ENCODE peak calls at places on chromosomes 5 and 9, in nine cellular contexts. V is cortex of kidney, L is bronchial epithelial cell, R is NCI-H1092 treated with DMSO at 0.1 percent for 48 hours, H is renal cortical epithelial cell, A is endodermal cell, N is M059J, U is OCI-M1, Z is GM04504. D is an unnamed sample.

GRCh38 chr5:34959323-34959722 is 30.0 kb downstream of the DNAJC21 start:
- DNase-seq in V (no peak), L (peak), R (no peak), H (peak), A (no peak), N (peak), U (no peak), Z (peak), D (peak)

GRCh38 chr9:76352026-76352620 is 42.1 kb downstream of the RFK start:
- DNase-seq in V (no peak), L (peak), R (no peak), H (no peak), A (no peak), N (no peak), U (peak), Z (no peak), D (no peak)

GRCh38 chr9:128411373-128412119 is 9.1 kb upstream of the CERCAM start:
- DNase-seq in V (no peak), L (no peak), R (no peak), H (no peak), A (no peak), N (no peak), U (no peak), Z (no peak), D (no peak)

GRCh38 chr9:70563437-70564204 is 149.2 kb upstream of the KLF9 start:
- DNase-seq in V (no peak), L (peak), R (no peak), H (peak), A (no peak), N (peak), U (peak), Z (peak), D (peak)

GRCh38 chr5:144336191-144336590 is 165.5 kb downstream of the KCTD16 start:
- DNase-seq in V (no peak), L (no peak), R (peak), H (no peak), A (no peak), N (no peak), U (no peak), Z (no peak), D (no peak)

GRCh38 chr9:128124451-128124850 is 3.1 kb downstream of the PTGES2 start:
- DNase-seq in V (no peak), L (no peak), R (no peak), H (no peak), A (no peak), N (no peak), U (no peak), Z (no peak), D (no peak)

GRCh38 chr5:102713682-102714231 is 41.3 kb upstream of the PAM start:
- DNase-seq in V (no peak), L (no peak), R (no peak), H (peak), A (no peak), N (no peak), U (no peak), Z (no peak), D (peak)

GRCh38 chr5:12357596-12357995 is 453.4 kb upstream of the CTNND2 start:
- DNase-seq in V (no peak), L (no peak), R (no peak), H (no peak), A (no peak), N (no peak), U (no peak), Z (no peak), D (no peak)

GRCh38 chr9:106916491-106917235 is 53.7 kb downstream of the ZNF462 start:
- DNase-seq in V (no peak), L (peak), R (no peak), H (peak), A (no peak), N (peak), U (peak), Z (peak), D (peak)

GRCh38 chr9:129069128-129069824 is 11.6 kb upstream of the DOLPP1 start:
- DNase-seq in V (no peak), L (no peak), R (no peak), H (no peak), A (peak), N (no peak), U (peak), Z (no peak), D (peak)

GRCh38 chr9:87602933-87603643 is 105.4 kb downstream of the DAPK1 start:
- DNase-seq in V (no peak), L (no peak), R (no peak), H (no peak), A (no peak), N (no peak), U (no peak), Z (no peak), D (no peak)

GRCh38 chr5:141490271-141490670 is 1.4 kb downstream of the PCDHGC5 start:
- DNase-seq in V (no peak), L (no peak), R (no peak), H (no peak), A (peak), N (no peak), U (no peak), Z (no peak), D (no peak)

GRCh38 chr9:134778841-134779411 is 101.7 kb upstream of the FCN2 start:
- DNase-seq in V (no peak), L (no peak), R (peak), H (no peak), A (peak), N (peak), U (peak), Z (no peak), D (peak)

GRCh38 chr9:121641228-121641611 is 10.2 kb upstream of the DAB2IP start:
- DNase-seq in V (no peak), L (no peak), R (no peak), H (no peak), A (no peak), N (no peak), U (no peak), Z (no peak), D (no peak)

GRCh38 chr9:64773491-64773931 is 511.5 kb downstream of the FOXD4L5 start:
- DNase-seq in V (no peak), L (no peak), R (no peak), H (no peak), A (no peak), N (peak), U (no peak), Z (no peak), D (no peak)

GRCh38 chr5:169934990-169935389 is 45.3 kb downstream of the INSYN2B start:
- DNase-seq in V (no peak), L (no peak), R (peak), H (no peak), A (no peak), N (peak), U (no peak), Z (no peak), D (peak)

GRCh38 chr9:129310666-129311350 is 132.7 kb upstream of the IER5L start:
- DNase-seq in V (no peak), L (no peak), R (no peak), H (peak), A (peak), N (peak), U (no peak), Z (no peak), D (peak)

GRCh38 chr5:53169933-53170332 is 60.4 kb upstream of the MOCS2 start:
- DNase-seq in V (no peak), L (no peak), R (no peak), H (no peak), A (no peak), N (no peak), U (peak), Z (no peak), D (no peak)

GRCh38 chr5:106174903-106175302 is 1495.8 kb downstream of the EFNA5 start:
- DNase-seq in V (no peak), L (peak), R (no peak), H (peak), A (no peak), N (peak), U (no peak), Z (no peak), D (peak)

GRCh38 chr5:9445989-9446388 is 99.9 kb downstream of the SEMA5A start:
- DNase-seq in V (no peak), L (no peak), R (no peak), H (no peak), A (no peak), N (peak), U (no peak), Z (no peak), D (peak)